ENCODE peak calls at places on chromosome 16, in four cellular contexts. One of them, this sample, is unnamed.

GRCh38 chr16:31265329-31266245 is 5.8 kb downstream of the ITGAM start:
- DNase-seq in IMR-90: peak
- DNase-seq in GM12878: peak
- DNase-seq in K562: no peak
- DNase-seq in this sample: peak

GRCh38 chr16:10619271-10619849 is 39.0 kb upstream of the EMP2 start:
- DNase-seq in IMR-90: no peak
- DNase-seq in GM12878: no peak
- DNase-seq in K562: peak
- DNase-seq in this sample: no peak

GRCh38 chr16:1295465-1295864 is 14.0 kb upstream of the UBE2I start:
- DNase-seq in IMR-90: no peak
- DNase-seq in GM12878: no peak
- DNase-seq in K562: no peak
- DNase-seq in this sample: no peak

GRCh38 chr16:81711609-81712329 is 67.3 kb upstream of the PLCG2 start:
- DNase-seq in IMR-90: peak
- DNase-seq in GM12878: no peak
- DNase-seq in K562: peak
- DNase-seq in this sample: peak

GRCh38 chr16:57377080-57377841 is 5.0 kb downstream of the CX3CL1 start:
- DNase-seq in IMR-90: peak
- DNase-seq in GM12878: peak
- DNase-seq in K562: no peak
- DNase-seq in this sample: peak

GRCh38 chr16:35506018-35506897 is 2046.8 kb downstream of the TP53TG3F start:
- DNase-seq in IMR-90: no peak
- DNase-seq in GM12878: no peak
- DNase-seq in K562: peak
- DNase-seq in this sample: peak

GRCh38 chr16:9419161-9419560 is 327.7 kb downstream of the HAPSTR1 start:
- DNase-seq in IMR-90: no peak
- DNase-seq in GM12878: no peak
- DNase-seq in K562: no peak
- DNase-seq in this sample: no peak

GRCh38 chr16:880471-881171 is 80.1 kb upstream of the GNG13 start:
- DNase-seq in IMR-90: no peak
- DNase-seq in GM12878: no peak
- DNase-seq in K562: no peak
- DNase-seq in this sample: no peak

GRCh38 chr16:50151322-50151721 is 1.8 kb upstream of the TENT4B start:
- DNase-seq in IMR-90: no peak
- DNase-seq in GM12878: no peak
- DNase-seq in K562: no peak
- DNase-seq in this sample: no peak

GRCh38 chr16:89845417-89845816 is 17.1 kb downstream of the SPIRE2 start:
- DNase-seq in IMR-90: no peak
- DNase-seq in GM12878: no peak
- DNase-seq in K562: no peak
- DNase-seq in this sample: no peak

GRCh38 chr16:54282923-54283734 is 3.5 kb downstream of the IRX3 start:
- DNase-seq in IMR-90: no peak
- DNase-seq in GM12878: no peak
- DNase-seq in K562: no peak
- DNase-seq in this sample: no peak

GRCh38 chr16:55700961-55701360 is 45.2 kb downstream of the SLC6A2 start:
- DNase-seq in IMR-90: no peak
- DNase-seq in GM12878: no peak
- DNase-seq in K562: no peak
- DNase-seq in this sample: no peak

GRCh38 chr16:81366316-81366932 is 51.7 kb downstream of the GAN start:
- DNase-seq in IMR-90: peak
- DNase-seq in GM12878: peak
- DNase-seq in K562: peak
- DNase-seq in this sample: peak

GRCh38 chr16:2535644-2536021 is 2.2 kb upstream of the PDPK1 start:
- DNase-seq in IMR-90: peak
- DNase-seq in GM12878: no peak
- DNase-seq in K562: no peak
- DNase-seq in this sample: peak

GRCh38 chr16:70717065-70717464 is 31.2 kb upstream of the MTSS2 start:
- DNase-seq in IMR-90: no peak
- DNase-seq in GM12878: no peak
- DNase-seq in K562: no peak
- DNase-seq in this sample: no peak

GRCh38 chr16:88472637-88473205 is 19.6 kb downstream of the ZFPM1 start:
- DNase-seq in IMR-90: no peak
- DNase-seq in GM12878: no peak
- DNase-seq in K562: peak
- DNase-seq in this sample: no peak

GRCh38 chr16:21190599-21190998 is 20.8 kb downstream of the ZP2 start:
- DNase-seq in IMR-90: peak
- DNase-seq in GM12878: no peak
- DNase-seq in K562: no peak
- DNase-seq in this sample: no peak

GRCh38 chr16:74667215-74667765 is 613 bp upstream of the RFWD3 start:
- DNase-seq in IMR-90: peak
- DNase-seq in GM12878: no peak
- DNase-seq in K562: peak
- DNase-seq in this sample: no peak

GRCh38 chr16:28905800-28906372 is 19.2 kb downstream of the RABEP2 start:
- DNase-seq in IMR-90: no peak
- DNase-seq in GM12878: no peak
- DNase-seq in K562: no peak
- DNase-seq in this sample: no peak

GRCh38 chr16:11542069-11542775 is 44.5 kb downstream of the LITAF start:
- DNase-seq in IMR-90: peak
- DNase-seq in GM12878: no peak
- DNase-seq in K562: no peak
- DNase-seq in this sample: no peak

GRCh38 chr16:87226926-87227650 is 90.1 kb downstream of the C16orf95 start:
- DNase-seq in IMR-90: peak
- DNase-seq in GM12878: no peak
- DNase-seq in K562: no peak
- DNase-seq in this sample: no peak

GRCh38 chr16:50684823-50685455 is 3.8 kb upstream of the SNX20 start:
- DNase-seq in IMR-90: no peak
- DNase-seq in GM12878: no peak
- DNase-seq in K562: no peak
- DNase-seq in this sample: no peak

GRCh38 chr16:56610609-56611111 is 2.3 kb downstream of the MT2A start:
- DNase-seq in IMR-90: peak
- DNase-seq in GM12878: no peak
- DNase-seq in K562: no peak
- DNase-seq in this sample: no peak

GRCh38 chr16:50741808-50742520 is at the start of gene CYLD:
- DNase-seq in IMR-90: peak
- DNase-seq in GM12878: peak
- DNase-seq in K562: peak
- DNase-seq in this sample: peak

GRCh38 chr16:29925805-29926674 is at the start of gene KCTD13:
- DNase-seq in IMR-90: peak
- DNase-seq in GM12878: peak
- DNase-seq in K562: peak
- DNase-seq in this sample: peak

GRCh38 chr16:89562027-89562599 is 1.6 kb downstream of the RPL13 start:
- DNase-seq in IMR-90: no peak
- DNase-seq in GM12878: no peak
- DNase-seq in K562: peak
- DNase-seq in this sample: peak

GRCh38 chr16:27761816-27762215 is 211.9 kb downstream of the KATNIP start:
- DNase-seq in IMR-90: no peak
- DNase-seq in GM12878: no peak
- DNase-seq in K562: no peak
- DNase-seq in this sample: no peak

GRCh38 chr16:14428043-14428442 is 202.0 kb downstream of the PARN start:
- DNase-seq in IMR-90: no peak
- DNase-seq in GM12878: no peak
- DNase-seq in K562: no peak
- DNase-seq in this sample: no peak

GRCh38 chr16:69110406-69110805 is 5.0 kb downstream of the HAS3 start:
- DNase-seq in IMR-90: no peak
- DNase-seq in GM12878: no peak
- DNase-seq in K562: no peak
- DNase-seq in this sample: no peak

GRCh38 chr16:88542231-88542630 is 28.0 kb upstream of the ZC3H18 start:
- DNase-seq in IMR-90: no peak
- DNase-seq in GM12878: no peak
- DNase-seq in K562: no peak
- DNase-seq in this sample: no peak

GRCh38 chr16:24178496-24178895 is 77.6 kb upstream of the CACNG3 start:
- DNase-seq in IMR-90: no peak
- DNase-seq in GM12878: no peak
- DNase-seq in K562: peak
- DNase-seq in this sample: no peak

GRCh38 chr16:48109496-48109895 is 46.3 kb downstream of the ABCC12 start:
- DNase-seq in IMR-90: no peak
- DNase-seq in GM12878: no peak
- DNase-seq in K562: no peak
- DNase-seq in this sample: no peak

GRCh38 chr16:68590201-68590994 is 51.3 kb downstream of the ZFP90 start:
- DNase-seq in IMR-90: peak
- DNase-seq in GM12878: no peak
- DNase-seq in K562: peak
- DNase-seq in this sample: peak

GRCh38 chr16:66926171-66926570 is 836 bp upstream of the RRAD start:
- DNase-seq in IMR-90: no peak
- DNase-seq in GM12878: no peak
- DNase-seq in K562: no peak
- DNase-seq in this sample: no peak

GRCh38 chr16:66930189-66930588 is 4.0 kb downstream of the CIAO2B start:
- DNase-seq in IMR-90: peak
- DNase-seq in GM12878: no peak
- DNase-seq in K562: peak
- DNase-seq in this sample: no peak

GRCh38 chr16:66927012-66927436 is 1.7 kb upstream of the RRAD start:
- DNase-seq in IMR-90: peak
- DNase-seq in GM12878: no peak
- DNase-seq in K562: no peak
- DNase-seq in this sample: peak

GRCh38 chr16:66927918-66928649 is 2.7 kb upstream of the RRAD start:
- DNase-seq in IMR-90: peak
- DNase-seq in GM12878: no peak
- DNase-seq in K562: no peak
- DNase-seq in this sample: no peak

GRCh38 chr16:66928702-66929388 is 3.5 kb upstream of the RRAD start:
- DNase-seq in IMR-90: peak
- DNase-seq in GM12878: no peak
- DNase-seq in K562: peak
- DNase-seq in this sample: no peak
- TF ChIP-seq ELK1 in IMR-90: no peak
- TF ChIP-seq ELK1 in GM12878: no peak
- TF ChIP-seq ELK1 in K562: no peak
- TF ChIP-seq ELK1 in this sample: no peak

DNA sequence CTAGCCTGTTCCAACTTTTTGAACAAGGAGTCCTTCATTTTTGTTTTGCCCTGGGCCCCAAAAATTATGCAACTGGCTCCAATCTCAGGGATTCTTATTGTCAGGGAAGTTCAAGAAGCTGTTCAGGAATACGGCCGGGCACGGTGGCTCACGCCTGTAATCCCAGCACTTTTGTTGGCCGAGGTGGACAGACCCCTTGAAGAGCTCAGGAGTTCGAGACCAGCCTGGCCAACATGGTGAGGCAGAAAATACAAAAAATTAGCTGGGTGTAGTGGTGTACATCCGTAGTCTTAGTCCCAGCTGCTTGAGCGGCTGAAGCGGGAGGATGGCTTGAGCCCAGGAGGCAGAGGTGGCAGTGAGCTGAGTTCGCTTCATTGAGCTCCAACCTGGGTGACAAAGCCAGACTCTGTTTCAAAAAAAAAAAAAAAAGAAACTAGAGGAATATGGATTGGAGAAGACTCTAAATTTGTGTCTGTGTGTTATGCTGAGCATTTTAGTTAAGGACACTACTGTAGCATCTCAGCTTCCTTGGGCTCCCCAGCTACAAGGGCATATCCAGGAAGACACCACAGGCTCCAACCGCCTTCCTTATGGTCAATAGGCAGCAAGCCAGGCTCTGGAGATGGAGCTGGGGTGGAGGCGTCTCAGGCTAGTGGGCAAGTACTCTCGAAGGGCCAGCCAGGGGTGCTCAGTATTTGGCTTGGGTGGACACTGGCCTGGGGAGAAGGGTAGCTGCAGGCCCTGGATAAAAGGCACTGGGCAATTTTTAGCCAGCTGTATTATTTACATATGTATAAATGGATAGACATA is 56.8 kb upstream of the CREBBP start:
- DNase-seq in IMR-90: no peak
- DNase-seq in GM12878: no peak
- DNase-seq in K562: no peak
- DNase-seq in this sample: no peak
- TF ChIP-seq BHLHE40 in IMR-90: no peak
- TF ChIP-seq BHLHE40 in GM12878: no peak
- TF ChIP-seq BHLHE40 in K562: no peak
- TF ChIP-seq BHLHE40 in this sample: no peak

GRCh38 chr16:84532299-84532724 is 27.9 kb upstream of the MEAK7 start:
- DNase-seq in IMR-90: peak
- DNase-seq in GM12878: no peak
- DNase-seq in K562: no peak
- DNase-seq in this sample: peak
- TF ChIP-seq ELK1 in IMR-90: no peak
- TF ChIP-seq ELK1 in GM12878: no peak
- TF ChIP-seq ELK1 in K562: no peak
- TF ChIP-seq ELK1 in this sample: no peak

GRCh38 chr16:17965131-17965530 is 371.4 kb downstream of the NPIPA8 start:
- DNase-seq in IMR-90: no peak
- DNase-seq in GM12878: no peak
- DNase-seq in K562: no peak
- DNase-seq in this sample: no peak

GRCh38 chr16:17962726-17963125 is 373.8 kb downstream of the NPIPA8 start:
- DNase-seq in IMR-90: no peak
- DNase-seq in GM12878: no peak
- DNase-seq in K562: no peak
- DNase-seq in this sample: no peak

GRCh38 chr16:17964196-17964595 is 372.3 kb downstream of the NPIPA8 start:
- DNase-seq in IMR-90: no peak
- DNase-seq in GM12878: no peak
- DNase-seq in K562: no peak
- DNase-seq in this sample: no peak

DNA sequence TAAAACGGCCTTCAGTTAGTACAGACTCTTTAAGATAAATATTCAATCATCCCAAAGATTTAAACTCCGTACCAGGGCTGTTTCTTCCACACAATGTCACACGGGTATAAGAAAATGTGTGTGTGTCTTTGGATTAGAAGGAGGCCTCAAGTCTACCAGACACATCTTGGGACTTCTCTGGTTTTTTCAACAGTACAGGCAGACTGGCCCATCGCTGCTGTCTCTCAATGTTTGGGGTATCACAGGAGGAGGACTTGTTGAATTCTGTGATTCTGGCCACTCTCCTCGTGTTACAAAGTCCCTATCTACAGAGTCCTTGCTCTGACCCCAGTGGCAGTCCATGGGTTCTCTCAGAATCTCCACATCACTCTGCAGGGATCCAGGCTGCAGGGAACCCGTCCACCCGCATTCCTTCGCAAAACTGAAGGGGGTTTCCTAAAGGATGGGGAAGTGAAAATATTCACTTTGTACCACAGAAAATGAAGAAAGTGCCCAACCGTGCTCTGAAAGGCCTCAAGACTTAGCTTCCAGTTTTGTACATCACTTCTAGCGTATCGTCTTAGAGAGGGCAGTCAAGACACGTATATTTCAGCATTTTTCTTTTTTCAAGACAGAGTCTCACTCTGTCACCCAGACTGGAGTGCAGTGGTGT is 373.2 kb downstream of the NPIPA8 start:
- DNase-seq in IMR-90: no peak
- DNase-seq in GM12878: peak
- DNase-seq in K562: no peak
- DNase-seq in this sample: no peak
- TF ChIP-seq BHLHE40 in IMR-90: no peak
- TF ChIP-seq BHLHE40 in GM12878: no peak
- TF ChIP-seq BHLHE40 in K562: no peak
- TF ChIP-seq BHLHE40 in this sample: no peak